ENCODE peak calls at places on chromosomes 2 and 18, in seven cellular contexts. S, I, N, T, K, G and X are unnamed samples.
A peak's percentile ranks its signal among the peaks of the same experiment; 100 is the strongest.

GRCh38 chr18:75211721-75212625 is 1.4 kb downstream of the TSHZ1 start:
- DNase-seq in N (peak; percentile 48), G (no peak), T (peak; percentile 43), S (peak; percentile 18), I (no peak), K (no peak), X (no peak)

GRCh38 chr18:45617284-45617683 is 2.0 kb downstream of the SLC14A2 start:
- DNase-seq in S (peak; percentile 15), N (no peak), G (peak; percentile 97), I (peak; percentile 48), K (no peak), T (peak; percentile 84), X (peak; percentile 74)

GRCh38 chr2:233996436-233996835 is 54.1 kb upstream of the SPP2 start:
- DNase-seq in S (no peak), I (no peak), G (no peak), K (no peak), N (no peak), T (no peak), X (no peak)

GRCh38 chr2:232779465-232779864 is 3.1 kb upstream of the KCNJ13 start:
- DNase-seq in S (no peak), N (no peak), T (no peak), K (no peak), I (no peak), G (no peak), X (no peak)

GRCh38 chr2:216519154-216519762 is 20.6 kb downstream of the RPL37A start:
- DNase-seq in I (peak; percentile 67), S (peak; percentile 53), T (peak; percentile 89), N (peak; percentile 85), K (peak; percentile 20), G (no peak), X (peak; percentile 22)

GRCh38 chr2:36277146-36277808 is 78.3 kb upstream of the CRIM1 start:
- DNase-seq in T (peak; percentile 45), N (no peak), K (no peak), S (peak; percentile 23), G (no peak), I (peak; percentile 12), X (peak; percentile 95)

GRCh38 chr2:37350034-37350433 is 5.6 kb downstream of the QPCT start:
- DNase-seq in G (no peak), K (no peak), T (peak; percentile 20), N (no peak), S (peak; percentile 7), I (no peak), X (no peak)

GRCh38 chr18:58046087-58046793 is 2.2 kb downstream of the NEDD4L start:
- DNase-seq in S (no peak), N (peak; percentile 67), I (no peak), K (no peak), G (no peak), T (no peak), X (no peak)

GRCh38 chr2:201406077-201406662 is 45.1 kb downstream of the TRAK2 start:
- DNase-seq in S (no peak), K (no peak), N (no peak), G (no peak), T (peak; percentile 93), I (no peak), X (no peak)

GRCh38 chr2:86035883-86036789 is 69.5 kb downstream of the POLR1A start:
- DNase-seq in S (no peak), I (no peak), K (peak; percentile 52), N (no peak), T (peak; percentile 83), G (peak; percentile 81), X (peak; percentile 12)

GRCh38 chr2:157858846-157859245 is 17.3 kb downstream of the ACVR1 start:
- DNase-seq in T (no peak), K (no peak), G (no peak), N (no peak), I (no peak), S (no peak), X (no peak)

GRCh38 chr2:211132586-211132985 is 576.2 kb downstream of the CPS1 start:
- DNase-seq in N (no peak), T (peak; percentile 56), S (no peak), G (no peak), I (no peak), K (no peak), X (no peak)

GRCh38 chr2:239151201-239152131 is 249.4 kb downstream of the HDAC4 start:
- DNase-seq in I (no peak), T (no peak), K (no peak), N (no peak), S (no peak), G (peak; percentile 83), X (no peak)

GRCh38 chr2:241817126-241817820 is 8.3 kb downstream of the NEU4 start:
- DNase-seq in S (no peak), K (no peak), N (no peak), T (no peak), G (peak; percentile 63), I (no peak), X (no peak)

GRCh38 chr2:27250652-27251379 is 12.0 kb downstream of the SLC30A3 start:
- DNase-seq in I (no peak), N (no peak), G (no peak), K (no peak), T (no peak), S (no peak), X (no peak)

GRCh38 chr2:106137944-106138903 is 55.9 kb downstream of the UXS1 start:
- DNase-seq in T (no peak), N (no peak), G (no peak), K (no peak), I (no peak), S (no peak), X (no peak)

GRCh38 chr2:106140913-106141312 is 53.2 kb downstream of the UXS1 start:
- DNase-seq in T (no peak), N (no peak), I (no peak), K (no peak), S (no peak), G (no peak), X (no peak)

GRCh38 chr2:106140091-106140490 is 54.0 kb downstream of the UXS1 start:
- DNase-seq in N (no peak), G (no peak), I (no peak), K (no peak), T (no peak), S (no peak), X (no peak)

GRCh38 chr2:106139575-106139935 is 54.5 kb downstream of the UXS1 start:
- DNase-seq in N (no peak), T (no peak), K (no peak), I (no peak), G (no peak), S (no peak), X (no peak)

GRCh38 chr2:106138904-106139574 is 55.1 kb downstream of the UXS1 start:
- DNase-seq in I (no peak), G (no peak), T (no peak), K (no peak), S (no peak), N (no peak), X (no peak)
- H3K27ac ChIP-seq in I (no peak overlapping the region), G (peak overlapping the region; percentile 75), T (no peak overlapping the region), K (peak overlapping the region; percentile 66), S (no peak overlapping the region), N (no peak overlapping the region), X (no peak overlapping the region)

DNA sequence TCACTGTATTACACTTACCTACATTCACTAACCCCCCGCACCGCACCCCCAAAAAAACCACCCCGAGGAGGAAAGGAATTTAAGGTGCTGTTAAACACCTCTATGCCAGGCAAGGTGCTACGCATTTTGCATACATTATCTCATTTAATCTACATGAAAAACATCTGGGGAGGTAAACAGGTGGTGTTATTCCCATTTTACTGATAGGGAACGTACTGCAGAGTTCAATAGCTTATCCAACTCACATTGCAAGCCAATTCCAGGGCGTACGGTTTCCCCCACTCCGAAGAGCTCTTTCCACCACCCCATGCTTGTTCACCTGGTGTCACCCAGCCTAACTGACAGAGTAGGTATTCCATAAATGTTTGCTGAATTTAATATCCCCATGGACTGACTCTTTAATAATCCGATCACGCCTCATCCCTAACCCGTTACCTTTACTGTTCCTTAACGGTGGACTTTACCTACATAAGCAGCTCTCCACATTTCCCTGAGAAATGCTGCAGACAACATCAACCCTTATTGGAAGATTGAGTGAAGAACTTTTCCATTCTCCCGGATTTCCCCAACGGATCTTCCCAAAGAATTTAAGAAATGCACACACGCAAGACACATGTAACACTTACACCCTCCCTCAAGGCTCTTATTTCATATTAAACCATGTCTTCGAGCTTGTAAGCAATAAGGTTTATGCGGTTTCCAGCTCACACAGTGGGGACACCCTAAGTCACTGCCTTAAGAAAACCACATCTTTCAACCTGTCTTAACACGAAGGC is 1.2 kb downstream of the RAPH1 start:
- DNase-seq in S (no peak), I (no peak), G (no peak), N (peak; percentile 12), T (peak; percentile 77), K (no peak), X (no peak)
- H3K27ac ChIP-seq in S (peak overlapping the region; percentile 46), I (peak overlapping the region; percentile 84), G (peak overlapping the region; percentile 90), N (no peak overlapping the region), T (no peak overlapping the region), K (no peak overlapping the region), X (peak overlapping the region; percentile 92)

GRCh38 chr2:222296311-222296736 is 2.5 kb downstream of the PAX3 start:
- DNase-seq in G (no peak), N (no peak), T (no peak), K (no peak), I (no peak), S (no peak), X (no peak)

GRCh38 chr2:222295368-222296041 is 3.3 kb downstream of the PAX3 start:
- DNase-seq in I (no peak), N (peak; percentile 57), T (no peak), G (no peak), K (no peak), S (no peak), X (no peak)

GRCh38 chr2:222296911-222297599 is 1.7 kb downstream of the PAX3 start:
- DNase-seq in K (no peak), I (no peak), G (no peak), N (peak; percentile 52), T (no peak), S (no peak), X (no peak)

GRCh38 chr2:222293660-222294630 is 4.9 kb downstream of the PAX3 start:
- DNase-seq in G (no peak), I (no peak), T (no peak), S (no peak), N (peak; percentile 52), K (no peak), X (no peak)

GRCh38 chr2:222294996-222295367 is 3.8 kb downstream of the PAX3 start:
- DNase-seq in I (no peak), N (peak; percentile 44), G (no peak), K (no peak), T (no peak), S (no peak), X (no peak)
- H3K27ac ChIP-seq in I (no peak overlapping the region), N (no peak overlapping the region), G (no peak overlapping the region), K (no peak overlapping the region), T (no peak overlapping the region), S (no peak overlapping the region), X (no peak overlapping the region)

GRCh38 chr18:6785001-6785400 is 55.5 kb downstream of the ARHGAP28 start:
- DNase-seq in K (no peak), N (no peak), G (no peak), I (no peak), T (peak; percentile 45), S (no peak), X (no peak)
- H3K27ac ChIP-seq in K (no peak overlapping the region), N (no peak overlapping the region), G (no peak overlapping the region), I (no peak overlapping the region), T (peak overlapping the region; percentile 67), S (no peak overlapping the region), X (no peak overlapping the region)

DNA sequence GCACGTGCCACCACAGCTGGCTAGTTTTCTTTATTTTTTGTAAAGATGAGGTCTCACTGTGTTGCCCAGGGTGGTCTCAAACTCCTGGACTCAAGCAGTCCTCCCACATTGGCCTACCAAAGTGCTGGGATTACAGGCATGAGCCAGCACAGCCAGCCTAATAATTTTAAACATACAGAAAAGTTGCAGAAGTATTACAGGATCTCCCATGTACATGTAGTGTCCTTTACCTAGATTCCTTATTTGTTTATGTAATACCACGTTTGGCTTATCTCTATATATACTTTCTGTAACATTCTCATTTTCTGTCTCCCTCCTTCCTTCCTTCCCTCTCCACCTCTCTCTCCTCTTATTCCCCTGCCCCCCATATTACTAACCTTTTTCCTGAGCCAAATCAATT is 41.7 kb downstream of the PPM1B start:
- DNase-seq in G (no peak), T (no peak), S (no peak), K (no peak), N (no peak), I (no peak), X (no peak)
- H3K27ac ChIP-seq in G (no peak overlapping the region), T (no peak overlapping the region), S (no peak overlapping the region), K (no peak overlapping the region), N (no peak overlapping the region), I (no peak overlapping the region), X (no peak overlapping the region)